ENCODE peak calls at places on chromosomes 12 and 14, in seven cellular contexts. One of them, this sample, is unnamed.

GRCh38 chr12:120940799-120941198 is 36.6 kb upstream of the SPPL3 start:
- DNase-seq in heart right ventricle: no peak
- DNase-seq in T-helper 1 cell: no peak
- DNase-seq in NCI-H1436: no peak
- DNase-seq in RCC 7860: peak
- DNase-seq in NCI-H460: no peak
- DNase-seq in LoVo: no peak
- DNase-seq in this sample: no peak

GRCh38 chr14:22276913-22277816 is 311.9 kb downstream of the DAD1 start:
- DNase-seq in heart right ventricle: no peak
- DNase-seq in NCI-H460: peak
- DNase-seq in LoVo: peak
- DNase-seq in RCC 7860: no peak
- DNase-seq in NCI-H1436: no peak
- DNase-seq in T-helper 1 cell: no peak
- DNase-seq in this sample: no peak

GRCh38 chr14:69269381-69269780 is 9.4 kb downstream of the GALNT16 start:
- DNase-seq in NCI-H1436: no peak
- DNase-seq in LoVo: no peak
- DNase-seq in heart right ventricle: no peak
- DNase-seq in NCI-H460: no peak
- DNase-seq in T-helper 1 cell: no peak
- DNase-seq in RCC 7860: no peak
- DNase-seq in this sample: no peak

GRCh38 chr12:80268924-80269749 is 169.8 kb downstream of the OTOGL start:
- DNase-seq in NCI-H460: peak
- DNase-seq in T-helper 1 cell: no peak
- DNase-seq in NCI-H1436: no peak
- DNase-seq in LoVo: peak
- DNase-seq in heart right ventricle: no peak
- DNase-seq in RCC 7860: peak
- DNase-seq in this sample: no peak

GRCh38 chr12:22275847-22276246 is 58.7 kb downstream of the ST8SIA1 start:
- DNase-seq in NCI-H1436: no peak
- DNase-seq in heart right ventricle: peak
- DNase-seq in T-helper 1 cell: no peak
- DNase-seq in NCI-H460: no peak
- DNase-seq in RCC 7860: peak
- DNase-seq in LoVo: peak
- DNase-seq in this sample: no peak

GRCh38 chr14:104514156-104514848 is 65.3 kb upstream of the C14orf180 start:
- DNase-seq in NCI-H1436: no peak
- DNase-seq in T-helper 1 cell: no peak
- DNase-seq in heart right ventricle: peak
- DNase-seq in LoVo: no peak
- DNase-seq in RCC 7860: no peak
- DNase-seq in NCI-H460: no peak
- DNase-seq in this sample: no peak

GRCh38 chr12:44875417-44875953 is 630 bp downstream of the NELL2 start:
- DNase-seq in T-helper 1 cell: no peak
- DNase-seq in NCI-H1436: peak
- DNase-seq in NCI-H460: no peak
- DNase-seq in LoVo: no peak
- DNase-seq in RCC 7860: no peak
- DNase-seq in heart right ventricle: no peak
- DNase-seq in this sample: no peak

GRCh38 chr14:64137657-64138290 is 156.4 kb downstream of the ESR2 start:
- DNase-seq in RCC 7860: no peak
- DNase-seq in heart right ventricle: no peak
- DNase-seq in LoVo: no peak
- DNase-seq in NCI-H460: peak
- DNase-seq in NCI-H1436: no peak
- DNase-seq in T-helper 1 cell: no peak
- DNase-seq in this sample: no peak

GRCh38 chr14:55802986-55803431 is 223.0 kb downstream of the KTN1 start:
- DNase-seq in LoVo: peak
- DNase-seq in heart right ventricle: no peak
- DNase-seq in NCI-H460: peak
- DNase-seq in NCI-H1436: no peak
- DNase-seq in RCC 7860: peak
- DNase-seq in T-helper 1 cell: no peak
- DNase-seq in this sample: no peak

GRCh38 chr14:39432179-39432618 is at the start of gene FBXO33:
- DNase-seq in RCC 7860: peak
- DNase-seq in NCI-H1436: peak
- DNase-seq in heart right ventricle: peak
- DNase-seq in T-helper 1 cell: peak
- DNase-seq in NCI-H460: peak
- DNase-seq in LoVo: peak
- DNase-seq in this sample: peak

GRCh38 chr14:90782892-90783291 is 33.3 kb downstream of the TTC7B start:
- DNase-seq in NCI-H460: no peak
- DNase-seq in LoVo: no peak
- DNase-seq in NCI-H1436: no peak
- DNase-seq in heart right ventricle: no peak
- DNase-seq in T-helper 1 cell: no peak
- DNase-seq in RCC 7860: no peak
- DNase-seq in this sample: no peak

GRCh38 chr12:117854339-117855012 is 114.3 kb downstream of the KSR2 start:
- DNase-seq in heart right ventricle: no peak
- DNase-seq in T-helper 1 cell: no peak
- DNase-seq in NCI-H1436: peak
- DNase-seq in NCI-H460: peak
- DNase-seq in LoVo: peak
- DNase-seq in RCC 7860: no peak
- DNase-seq in this sample: no peak

GRCh38 chr12:106096376-106096775 is 42.4 kb downstream of the NUAK1 start:
- DNase-seq in RCC 7860: peak
- DNase-seq in LoVo: no peak
- DNase-seq in T-helper 1 cell: no peak
- DNase-seq in NCI-H460: no peak
- DNase-seq in heart right ventricle: no peak
- DNase-seq in NCI-H1436: no peak
- DNase-seq in this sample: no peak

GRCh38 chr14:36506732-36507614 is 13.1 kb downstream of the NKX2-1 start:
- DNase-seq in RCC 7860: no peak
- DNase-seq in heart right ventricle: no peak
- DNase-seq in NCI-H460: no peak
- DNase-seq in T-helper 1 cell: no peak
- DNase-seq in LoVo: no peak
- DNase-seq in NCI-H1436: no peak
- DNase-seq in this sample: no peak

GRCh38 chr14:42911642-42912041 is 1305.0 kb downstream of the LRFN5 start:
- DNase-seq in NCI-H460: no peak
- DNase-seq in heart right ventricle: no peak
- DNase-seq in LoVo: no peak
- DNase-seq in NCI-H1436: no peak
- DNase-seq in RCC 7860: no peak
- DNase-seq in T-helper 1 cell: no peak
- DNase-seq in this sample: no peak

GRCh38 chr14:65813760-65814387 is 401.3 kb downstream of the FUT8 start:
- DNase-seq in RCC 7860: no peak
- DNase-seq in T-helper 1 cell: no peak
- DNase-seq in NCI-H460: no peak
- DNase-seq in NCI-H1436: no peak
- DNase-seq in LoVo: no peak
- DNase-seq in heart right ventricle: no peak
- DNase-seq in this sample: no peak

GRCh38 chr12:69509308-69509736 is 39.1 kb downstream of the FRS2 start:
- DNase-seq in T-helper 1 cell: no peak
- DNase-seq in LoVo: no peak
- DNase-seq in heart right ventricle: no peak
- DNase-seq in NCI-H460: no peak
- DNase-seq in RCC 7860: no peak
- DNase-seq in NCI-H1436: no peak
- DNase-seq in this sample: no peak

GRCh38 chr12:119780786-119781434 is 96.2 kb downstream of the CIT start:
- DNase-seq in RCC 7860: peak
- DNase-seq in LoVo: peak
- DNase-seq in T-helper 1 cell: no peak
- DNase-seq in NCI-H460: peak
- DNase-seq in NCI-H1436: no peak
- DNase-seq in heart right ventricle: no peak
- DNase-seq in this sample: no peak

GRCh38 chr14:78135450-78135891 is 34.7 kb upstream of the NRXN3 start:
- DNase-seq in heart right ventricle: no peak
- DNase-seq in LoVo: peak
- DNase-seq in NCI-H460: no peak
- DNase-seq in T-helper 1 cell: no peak
- DNase-seq in NCI-H1436: no peak
- DNase-seq in RCC 7860: peak
- DNase-seq in this sample: no peak

GRCh38 chr12:30931222-30931621 is 4.7 kb downstream of the TSPAN11 start:
- DNase-seq in T-helper 1 cell: no peak
- DNase-seq in NCI-H1436: no peak
- DNase-seq in RCC 7860: no peak
- DNase-seq in heart right ventricle: no peak
- DNase-seq in NCI-H460: no peak
- DNase-seq in LoVo: no peak
- DNase-seq in this sample: no peak

GRCh38 chr14:91692075-91692474 is 39.8 kb downstream of the CATSPERB start:
- DNase-seq in T-helper 1 cell: no peak
- DNase-seq in RCC 7860: no peak
- DNase-seq in NCI-H460: no peak
- DNase-seq in NCI-H1436: no peak
- DNase-seq in heart right ventricle: no peak
- DNase-seq in LoVo: no peak
- DNase-seq in this sample: no peak

GRCh38 chr12:51626629-51627028 is 35.6 kb downstream of the SCN8A start:
- DNase-seq in NCI-H460: no peak
- DNase-seq in NCI-H1436: no peak
- DNase-seq in LoVo: no peak
- DNase-seq in RCC 7860: no peak
- DNase-seq in T-helper 1 cell: no peak
- DNase-seq in heart right ventricle: no peak
- DNase-seq in this sample: no peak

GRCh38 chr14:104694991-104695659 is 5.7 kb downstream of the INF2 start:
- DNase-seq in RCC 7860: peak
- DNase-seq in T-helper 1 cell: no peak
- DNase-seq in LoVo: no peak
- DNase-seq in NCI-H460: no peak
- DNase-seq in heart right ventricle: no peak
- DNase-seq in NCI-H1436: no peak
- DNase-seq in this sample: peak

GRCh38 chr12:50642755-50643154 is 121.1 kb upstream of the ATF1 start:
- DNase-seq in LoVo: no peak
- DNase-seq in T-helper 1 cell: no peak
- DNase-seq in heart right ventricle: no peak
- DNase-seq in RCC 7860: no peak
- DNase-seq in NCI-H1436: peak
- DNase-seq in NCI-H460: no peak
- DNase-seq in this sample: no peak

GRCh38 chr12:121812320-121812871 is 8.6 kb downstream of the SETD1B start:
- DNase-seq in LoVo: no peak
- DNase-seq in RCC 7860: no peak
- DNase-seq in T-helper 1 cell: no peak
- DNase-seq in heart right ventricle: peak
- DNase-seq in NCI-H460: peak
- DNase-seq in NCI-H1436: no peak
- DNase-seq in this sample: no peak

GRCh38 chr12:47715877-47716548 is 9.3 kb downstream of the ENDOU start:
- DNase-seq in heart right ventricle: no peak
- DNase-seq in LoVo: no peak
- DNase-seq in RCC 7860: no peak
- DNase-seq in NCI-H1436: no peak
- DNase-seq in NCI-H460: no peak
- DNase-seq in T-helper 1 cell: no peak
- DNase-seq in this sample: no peak

GRCh38 chr12:51941669-51942455 is 9.6 kb upstream of the ACVR1B start:
- DNase-seq in RCC 7860: no peak
- DNase-seq in NCI-H460: no peak
- DNase-seq in heart right ventricle: no peak
- DNase-seq in LoVo: no peak
- DNase-seq in T-helper 1 cell: no peak
- DNase-seq in NCI-H1436: no peak
- DNase-seq in this sample: no peak

GRCh38 chr14:105528859-105529505 is 2.6 kb downstream of the TMEM121 start:
- DNase-seq in heart right ventricle: no peak
- DNase-seq in LoVo: no peak
- DNase-seq in NCI-H460: no peak
- DNase-seq in NCI-H1436: no peak
- DNase-seq in RCC 7860: no peak
- DNase-seq in T-helper 1 cell: no peak
- DNase-seq in this sample: no peak

GRCh38 chr12:4909734-4910501 is at the start of gene KCNA1:
- DNase-seq in NCI-H460: no peak
- DNase-seq in T-helper 1 cell: no peak
- DNase-seq in heart right ventricle: peak
- DNase-seq in NCI-H1436: no peak
- DNase-seq in LoVo: no peak
- DNase-seq in RCC 7860: no peak
- DNase-seq in this sample: no peak

GRCh38 chr14:95097385-95097784 is 59.9 kb downstream of the DICER1 start:
- DNase-seq in NCI-H1436: no peak
- DNase-seq in T-helper 1 cell: no peak
- DNase-seq in LoVo: no peak
- DNase-seq in heart right ventricle: no peak
- DNase-seq in RCC 7860: no peak
- DNase-seq in NCI-H460: no peak
- DNase-seq in this sample: no peak

GRCh38 chr12:121287267-121287954 is 9.1 kb downstream of the CAMKK2 start:
- DNase-seq in LoVo: no peak
- DNase-seq in RCC 7860: no peak
- DNase-seq in T-helper 1 cell: no peak
- DNase-seq in NCI-H460: no peak
- DNase-seq in heart right ventricle: no peak
- DNase-seq in NCI-H1436: no peak
- DNase-seq in this sample: no peak

GRCh38 chr12:71439613-71440392 is at the start of gene LGR5:
- DNase-seq in T-helper 1 cell: no peak
- DNase-seq in NCI-H460: no peak
- DNase-seq in RCC 7860: no peak
- DNase-seq in NCI-H1436: peak
- DNase-seq in LoVo: peak
- DNase-seq in heart right ventricle: peak
- DNase-seq in this sample: no peak

GRCh38 chr12:31323466-31324115 is 2.4 kb downstream of the SINHCAF start:
- DNase-seq in NCI-H460: no peak
- DNase-seq in LoVo: no peak
- DNase-seq in RCC 7860: peak
- DNase-seq in NCI-H1436: peak
- DNase-seq in T-helper 1 cell: peak
- DNase-seq in heart right ventricle: peak
- DNase-seq in this sample: peak

GRCh38 chr12:5742264-5742663 is 202.8 kb downstream of the ANO2 start:
- DNase-seq in T-helper 1 cell: no peak
- DNase-seq in LoVo: no peak
- DNase-seq in heart right ventricle: no peak
- DNase-seq in NCI-H460: no peak
- DNase-seq in RCC 7860: no peak
- DNase-seq in NCI-H1436: no peak
- DNase-seq in this sample: no peak

GRCh38 chr12:105911966-105912365 is 226.8 kb downstream of the NUAK1 start:
- DNase-seq in LoVo: peak
- DNase-seq in NCI-H1436: no peak
- DNase-seq in T-helper 1 cell: no peak
- DNase-seq in RCC 7860: no peak
- DNase-seq in NCI-H460: no peak
- DNase-seq in heart right ventricle: no peak
- DNase-seq in this sample: no peak

GRCh38 chr14:61876362-61877049 is 114.3 kb downstream of the SNAPC1 start:
- DNase-seq in T-helper 1 cell: no peak
- DNase-seq in NCI-H460: no peak
- DNase-seq in heart right ventricle: no peak
- DNase-seq in LoVo: no peak
- DNase-seq in NCI-H1436: no peak
- DNase-seq in RCC 7860: no peak
- DNase-seq in this sample: no peak

GRCh38 chr12:401235-402126 is at the start of gene CCDC77:
- DNase-seq in T-helper 1 cell: peak
- DNase-seq in heart right ventricle: peak
- DNase-seq in NCI-H460: peak
- DNase-seq in NCI-H1436: no peak
- DNase-seq in RCC 7860: peak
- DNase-seq in LoVo: peak
- DNase-seq in this sample: peak

This sample was measured in natural killer cell.